ENCODE peak calls at places on chromosomes 5 and 9, in five cellular contexts. O is AG09309; R is tibial artery; A is CD8-positive, alpha-beta T cell; K is endothelial cell of umbilical vein. B is an unnamed sample.

GRCh38 chr5:72133212-72133990 is 26.1 kb downstream of the MAP1B start:
- DNase-seq in O (peak; percentile 44), A (no peak), K (peak; percentile 86), R (no peak), B (no peak)

GRCh38 chr5:141877478-141878185 is 578 bp downstream of the PCDH1 start:
- DNase-seq in O (no peak), K (no peak), R (no peak), A (no peak), B (no peak)

GRCh38 chr5:178149199-178149932 is 4.3 kb downstream of the NHP2 start:
- DNase-seq in R (no peak), A (no peak), O (no peak), K (no peak), B (no peak)

GRCh38 chr5:177336112-177336511 is 15.4 kb downstream of the LMAN2 start:
- DNase-seq in O (no peak), A (no peak), K (peak; percentile 31), R (no peak), B (no peak)

GRCh38 chr9:130110596-130111021 is 56.9 kb downstream of the GPR107 start:
- DNase-seq in R (no peak), A (no peak), K (peak; percentile 43), O (no peak), B (no peak)

GRCh38 chr9:135662758-135663450 is at the start of gene LCN9:
- DNase-seq in K (no peak), A (no peak), O (no peak), R (no peak), B (no peak)

GRCh38 chr5:29697786-29698414 is 1495.6 kb upstream of the CDH6 start:
- DNase-seq in K (no peak), O (no peak), R (no peak), A (no peak), B (no peak)

GRCh38 chr5:179558912-179559279 is 8.5 kb downstream of the RUFY1 start:
- DNase-seq in A (no peak), O (no peak), R (no peak), K (peak; percentile 61), B (no peak)

GRCh38 chr5:6633469-6634326 is 458 bp downstream of the SRD5A1 start:
- DNase-seq in O (no peak), K (no peak), R (no peak), A (no peak), B (no peak)

GRCh38 chr5:54894957-54895815 is 90.2 kb downstream of the ESM1 start:
- DNase-seq in K (no peak), O (no peak), R (no peak), A (no peak), B (no peak)

GRCh38 chr9:92723299-92723625 is 41.4 kb downstream of the BICD2 start:
- DNase-seq in O (no peak), R (no peak), A (no peak), K (no peak), B (no peak)

GRCh38 chr5:146446861-146447733 is at the start of gene TCERG1:
- DNase-seq in R (peak; percentile 100), A (peak; percentile 95), K (peak; percentile 100), O (peak; percentile 100), B (peak; percentile 99)

GRCh38 chr5:173834070-173834771 is 53.9 kb upstream of the CPEB4 start:
- DNase-seq in O (no peak), A (no peak), R (no peak), K (no peak), B (no peak)

GRCh38 chr9:138060365-138060764 is 182.8 kb downstream of the CACNA1B start:
- DNase-seq in O (no peak), R (no peak), K (no peak), A (no peak), B (no peak)
- H3K4me3 ChIP-seq in O (no peak overlapping the region), R (no peak overlapping the region), K (no peak overlapping the region), A (no peak overlapping the region), B (no peak overlapping the region)

GRCh38 chr9:37382161-37382981 is 40.1 kb upstream of the GRHPR start:
- DNase-seq in K (no peak), A (no peak), O (no peak), R (no peak), B (no peak)

GRCh38 chr9:37382982-37383357 is 39.5 kb upstream of the GRHPR start:
- DNase-seq in O (no peak), K (no peak), R (no peak), A (no peak), B (no peak)

GRCh38 chr9:37383876-37384715 is 38.4 kb upstream of the GRHPR start:
- DNase-seq in O (no peak), A (no peak), K (no peak), R (no peak), B (no peak)

GRCh38 chr9:37385286-37385685 is 37.2 kb upstream of the GRHPR start:
- DNase-seq in R (no peak), K (no peak), A (no peak), O (no peak), B (no peak)

GRCh38 chr9:37383393-37383792 is 39.1 kb upstream of the GRHPR start:
- DNase-seq in K (no peak), R (no peak), A (no peak), O (no peak), B (no peak)
- H3K4me3 ChIP-seq in K (no peak overlapping the region), R (no peak overlapping the region), A (no peak overlapping the region), O (no peak overlapping the region), B (no peak overlapping the region)

GRCh38 chr9:121557581-121558422 is 58.2 kb upstream of the GGTA1 start:
- DNase-seq in A (no peak), R (peak; percentile 79), O (peak; percentile 57), K (peak; percentile 83), B (peak; percentile 65)

GRCh38 chr9:121559183-121559582 is 59.5 kb upstream of the GGTA1 start:
- DNase-seq in A (no peak), O (no peak), K (no peak), R (no peak), B (no peak)

GRCh38 chr9:121558423-121558950 is 58.8 kb upstream of the GGTA1 start:
- DNase-seq in K (no peak), R (no peak), O (no peak), A (no peak), B (no peak)

GRCh38 chr9:121556082-121556481 is 56.4 kb upstream of the GGTA1 start:
- DNase-seq in K (no peak), R (no peak), A (no peak), O (no peak), B (no peak)

GRCh38 chr9:121556580-121556979 is 56.9 kb upstream of the GGTA1 start:
- DNase-seq in A (no peak), R (peak; percentile 64), K (no peak), O (peak; percentile 95), B (no peak)
- H3K4me3 ChIP-seq in A (no peak overlapping the region), R (no peak overlapping the region), K (no peak overlapping the region), O (no peak overlapping the region), B (no peak overlapping the region)

GRCh38 chr5:51371052-51371451 is 12.2 kb upstream of the ISL1 start:
- DNase-seq in R (no peak), A (no peak), O (no peak), K (no peak), B (no peak)
- H3K4me3 ChIP-seq in R (no peak overlapping the region), A (no peak overlapping the region), O (no peak overlapping the region), K (no peak overlapping the region), B (no peak overlapping the region)

GRCh38 chr5:127006711-127007110 is 23.6 kb downstream of the MARCHF3 start:
- DNase-seq in O (no peak), R (no peak), K (no peak), A (no peak), B (no peak)
- H3K4me3 ChIP-seq in O (no peak overlapping the region), R (no peak overlapping the region), K (no peak overlapping the region), A (no peak overlapping the region), B (no peak overlapping the region)

DNA sequence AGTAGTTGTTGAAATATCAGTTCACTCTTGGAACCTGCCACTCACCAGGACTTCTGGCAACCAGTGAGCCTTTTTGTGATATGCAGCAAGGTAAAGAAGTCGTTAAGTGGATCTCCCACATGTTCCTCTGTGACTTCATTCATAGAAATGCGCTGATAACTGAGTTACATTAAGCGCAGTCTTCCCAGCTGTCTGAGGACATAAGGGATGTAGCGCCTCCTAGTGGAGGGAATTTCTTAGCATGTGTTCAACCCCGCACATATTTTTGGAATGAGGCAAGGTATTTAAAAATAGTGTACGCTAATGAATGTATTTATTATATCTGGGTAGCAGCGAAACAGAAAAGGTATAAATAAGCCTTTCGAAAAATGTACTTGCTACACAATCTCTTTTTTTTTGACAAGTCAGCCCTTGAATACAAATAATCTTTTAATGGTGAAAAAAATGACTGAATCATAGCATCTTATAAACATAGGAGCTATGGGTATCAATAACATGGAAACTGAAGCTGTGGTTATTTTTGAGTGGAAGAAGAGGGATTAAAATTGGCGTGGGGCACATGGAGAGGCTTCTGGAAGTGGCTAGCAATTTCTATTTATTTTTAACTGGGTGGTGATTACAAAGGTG is 38.0 kb downstream of the PALM2AKAP2 start:
- DNase-seq in A (no peak), K (peak; percentile 88), O (peak; percentile 90), R (peak; percentile 78), B (no peak)
- H3K4me3 ChIP-seq in A (no peak overlapping the region), K (no peak overlapping the region), O (no peak overlapping the region), R (no peak overlapping the region), B (peak overlapping the region; percentile 2)

GRCh38 chr5:139383275-139383992 is at the start of gene SLC23A1:
- DNase-seq in R (no peak), K (no peak), O (no peak), A (no peak), B (no peak)

GRCh38 chr5:139386039-139386438 is 2.9 kb upstream of the SLC23A1 start:
- DNase-seq in A (no peak), K (no peak), O (no peak), R (no peak), B (no peak)

GRCh38 chr5:139383993-139384590 is 995 bp upstream of the SLC23A1 start:
- DNase-seq in A (no peak), R (no peak), O (no peak), K (no peak), B (no peak)

GRCh38 chr5:139385061-139385889 is 2.2 kb upstream of the SLC23A1 start:
- DNase-seq in R (no peak), A (no peak), K (no peak), O (no peak), B (no peak)

DNA sequence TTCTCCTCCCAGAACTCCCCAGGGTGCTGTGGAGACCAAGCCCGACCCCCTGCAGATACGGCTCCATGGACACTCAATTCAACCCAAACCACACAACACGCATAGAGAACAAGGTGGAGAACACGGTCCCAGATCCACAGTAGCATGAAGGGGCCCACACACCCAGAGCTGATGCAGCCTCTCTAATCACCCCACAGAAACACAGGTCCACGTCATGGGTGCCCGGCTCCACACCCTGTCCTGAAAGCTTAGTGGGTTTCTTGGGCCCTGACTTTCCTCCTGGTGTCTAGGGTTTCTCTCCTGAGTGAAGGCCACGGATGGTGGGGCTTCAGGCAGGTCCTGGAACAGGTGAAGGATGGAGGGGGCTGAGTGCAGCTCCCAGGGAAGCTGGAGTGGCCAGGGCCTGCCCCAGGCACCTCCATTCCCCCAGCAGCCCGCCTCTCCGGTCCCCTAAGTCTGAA is 1.5 kb upstream of the SLC23A1 start:
- DNase-seq in K (no peak), R (no peak), O (no peak), A (no peak), B (no peak)
- H3K4me3 ChIP-seq in K (no peak overlapping the region), R (peak overlapping the region; percentile 34), O (peak overlapping the region; percentile 26), A (peak overlapping the region; percentile 49), B (peak overlapping the region; percentile 62)